ENCODE peak calls at places on chromosomes 6 and 20, in six cellular contexts. U, D, L, M, N and A are unnamed samples.

GRCh38 chr6:87779542-87779941 is 77.5 kb upstream of the AKIRIN2 start:
- DNase-seq in U (no peak), D (no peak), L (no peak), M (no peak), N (no peak), A (no peak)

GRCh38 chr6:154429711-154430110 is 73.1 kb upstream of the IPCEF1 start:
- DNase-seq in D (no peak), L (no peak), M (no peak), N (no peak), U (no peak), A (no peak)

GRCh38 chr6:165634486-165634885 is 28.6 kb downstream of the PDE10A start:
- DNase-seq in N (no peak), D (no peak), M (no peak), L (no peak), U (no peak), A (no peak)

GRCh38 chr20:31740208-31740607 is 1.1 kb downstream of the TPX2 start:
- DNase-seq in U (no peak), M (no peak), D (no peak), N (no peak), L (no peak), A (peak)

GRCh38 chr6:44569931-44570385 is 182.5 kb downstream of the CDC5L start:
- DNase-seq in M (no peak), U (no peak), L (no peak), D (peak), N (peak), A (peak)

GRCh38 chr6:27512525-27512924 is 39.6 kb upstream of the ZNF184 start:
- DNase-seq in N (no peak), M (no peak), U (no peak), D (no peak), L (no peak), A (no peak)

GRCh38 chr6:20198764-20199174 is 13.5 kb downstream of the MBOAT1 start:
- DNase-seq in L (no peak), U (no peak), N (no peak), M (no peak), D (no peak), A (no peak)

GRCh38 chr6:169092375-169092774 is 161.3 kb downstream of the THBS2 start:
- DNase-seq in M (no peak), L (no peak), D (no peak), N (no peak), U (no peak), A (peak)

GRCh38 chr6:95578106-95578410 is 723 bp downstream of the MANEA start:
- DNase-seq in N (no peak), U (no peak), D (no peak), L (no peak), M (no peak), A (no peak)

GRCh38 chr20:59154317-59155013 is 9.2 kb upstream of the ZNF831 start:
- DNase-seq in M (no peak), D (no peak), N (no peak), U (no peak), L (no peak), A (no peak)

GRCh38 chr6:137870744-137871247 is 3.7 kb downstream of the TNFAIP3 start:
- DNase-seq in M (no peak), L (no peak), U (peak), N (no peak), D (no peak), A (peak)

GRCh38 chr6:13216236-13216933 is 112.0 kb downstream of the TBC1D7 start:
- DNase-seq in L (no peak), N (no peak), M (no peak), D (no peak), U (no peak), A (no peak)